ENCODE peak calls at places on chromosomes 12 and 14, in seven cellular contexts. K, O, J, Z, Y, U and H are unnamed samples.
A peak's percentile ranks its signal among the peaks of the same experiment; 100 is the strongest.

GRCh38 chr12:21566907-21567355 is 37.7 kb downstream of the GYS2 start:
- DNase-seq in K (no peak), O (no peak), J (no peak), Z (no peak), Y (no peak), U (no peak), H (no peak)

GRCh38 chr14:93456356-93456755 is 25.6 kb downstream of the UNC79 start:
- DNase-seq in K (no peak), O (no peak), J (no peak), Z (no peak), Y (no peak), U (no peak), H (no peak)

GRCh38 chr12:9692909-9693308 is 23.4 kb downstream of the CLEC2D start:
- DNase-seq in K (no peak), O (no peak), J (no peak), Z (no peak), Y (no peak), U (no peak), H (no peak)

GRCh38 chr12:114220311-114220710 is 185.6 kb downstream of the TBX5 start:
- DNase-seq in K (no peak), O (no peak), J (no peak), Z (no peak), Y (no peak), U (no peak), H (no peak)

GRCh38 chr12:90280564-90281058 is 572.0 kb upstream of the ATP2B1 start:
- DNase-seq in K (no peak), O (no peak), J (no peak), Z (no peak), Y (no peak), U (no peak), H (peak; percentile 31)

GRCh38 chr14:82855912-82856381 is 1322.3 kb upstream of the SEL1L start:
- DNase-seq in K (peak; percentile 1), O (peak; percentile 3), J (no peak), Z (no peak), Y (peak; percentile 58), U (no peak), H (no peak)

GRCh38 chr12:71469235-71469873 is 29.8 kb downstream of the LGR5 start:
- DNase-seq in K (peak; percentile 50), O (peak; percentile 50), J (no peak), Z (peak; percentile 17), Y (no peak), U (no peak), H (no peak)

GRCh38 chr12:1474059-1474537 is 120.3 kb downstream of the FBXL14 start:
- DNase-seq in K (no peak), O (peak; percentile 21), J (no peak), Z (peak; percentile 30), Y (peak; percentile 26), U (peak; percentile 43), H (no peak)

GRCh38 chr14:32637582-32637981 is 301.1 kb upstream of the NPAS3 start:
- DNase-seq in K (no peak), O (no peak), J (no peak), Z (no peak), Y (no peak), U (no peak), H (no peak)

GRCh38 chr12:42372154-42372791 is 46.3 kb downstream of the PPHLN1 start:
- DNase-seq in K (peak; percentile 59), O (peak; percentile 51), J (no peak), Z (peak; percentile 73), Y (peak; percentile 65), U (peak; percentile 75), H (peak; percentile 47)

GRCh38 chr12:12267801-12268200 is 957 bp upstream of the LRP6 start:
- DNase-seq in K (peak; percentile 12), O (no peak), J (no peak), Z (no peak), Y (no peak), U (peak; percentile 9), H (no peak)

GRCh38 chr14:57848353-57848752 is 17.5 kb downstream of the SLC35F4 start:
- DNase-seq in K (no peak), O (no peak), J (no peak), Z (no peak), Y (no peak), U (no peak), H (no peak)

GRCh38 chr12:105212431-105212830 is 23.5 kb downstream of the APPL2 start:
- DNase-seq in K (no peak), O (no peak), J (no peak), Z (no peak), Y (no peak), U (no peak), H (no peak)

GRCh38 chr12:64402181-64402580 is 2.0 kb upstream of the XPOT start:
- DNase-seq in K (no peak), O (no peak), J (no peak), Z (no peak), Y (no peak), U (no peak), H (no peak)

GRCh38 chr12:49478949-49479664 is 59.7 kb upstream of the KCNH3 start:
- DNase-seq in K (no peak), O (no peak), J (no peak), Z (no peak), Y (peak; percentile 70), U (no peak), H (no peak)

GRCh38 chr12:130139971-130140547 is 22.2 kb upstream of the FZD10 start:
- DNase-seq in K (no peak), O (no peak), J (no peak), Z (peak; percentile 54), Y (no peak), U (no peak), H (no peak)

DNA sequence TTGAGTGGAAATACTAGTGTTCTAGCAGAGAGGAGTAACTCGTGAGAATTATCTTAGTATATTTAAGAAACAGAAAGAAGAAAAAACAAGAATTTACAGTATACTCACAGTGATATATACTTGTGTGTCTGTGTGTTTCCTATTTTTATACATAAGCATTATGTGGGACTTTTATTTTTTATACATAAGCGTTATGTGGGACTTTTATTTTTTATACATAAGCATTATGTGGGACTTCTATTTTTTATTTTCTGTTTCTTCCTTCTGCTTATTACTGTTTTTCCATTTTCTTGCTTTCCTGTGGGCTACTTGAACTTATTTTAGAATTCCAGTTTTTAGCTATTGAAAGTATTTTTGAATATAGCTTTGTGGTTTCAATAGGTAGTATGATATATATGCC is 6.9 kb upstream of the ZNF140 start:
- DNase-seq in K (no peak), O (no peak), J (no peak), Z (no peak), Y (no peak), U (no peak), H (no peak)
- H3K4me3 ChIP-seq in K (no peak overlapping the region), O (no peak overlapping the region), J (no peak overlapping the region), Z (no peak overlapping the region), Y (no peak overlapping the region), U (no peak overlapping the region), H (no peak overlapping the region)

DNA sequence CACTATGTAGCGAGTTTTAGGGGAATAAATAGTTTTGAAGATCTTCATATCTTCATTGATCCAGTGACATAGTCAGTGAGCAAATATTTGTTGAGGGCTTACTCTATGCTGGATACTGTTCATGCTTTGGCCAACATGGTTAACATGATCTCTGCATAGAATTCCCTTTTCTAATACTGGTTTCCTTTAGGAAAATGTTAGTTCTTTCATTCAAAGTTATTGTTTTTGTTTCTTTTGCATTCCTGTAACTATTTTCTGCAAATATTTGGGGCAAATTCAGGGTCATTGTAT is 226.5 kb downstream of the C12orf50 start:
- DNase-seq in K (no peak), O (no peak), J (no peak), Z (peak; percentile 45), Y (no peak), U (no peak), H (no peak)
- H3K4me3 ChIP-seq in K (no peak overlapping the region), O (no peak overlapping the region), J (no peak overlapping the region), Z (peak overlapping the region; percentile 30), Y (no peak overlapping the region), U (no peak overlapping the region), H (no peak overlapping the region)

DNA sequence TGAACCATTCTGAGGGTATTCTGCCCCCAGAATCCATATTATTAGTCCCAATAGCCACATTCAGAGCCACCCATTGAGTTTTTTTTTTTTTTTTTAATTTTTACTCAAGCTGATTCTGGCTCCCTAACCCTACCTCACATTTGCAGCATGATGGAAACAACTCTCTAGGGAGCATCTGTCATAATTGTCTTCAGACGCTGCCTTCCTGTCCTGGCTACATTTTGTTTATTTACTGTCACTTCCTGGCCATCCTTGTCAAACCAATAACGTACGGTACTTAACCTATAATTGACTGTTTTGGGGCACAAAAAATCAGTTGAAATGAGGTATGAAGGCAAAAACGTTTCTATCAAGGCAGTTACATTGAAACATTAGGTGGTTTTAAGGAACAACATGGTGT is 2.1 kb downstream of the GLIPR1 start:
- DNase-seq in K (peak; percentile 20), O (no peak), J (no peak), Z (no peak), Y (no peak), U (peak; percentile 24), H (no peak)
- H3K4me3 ChIP-seq in K (peak overlapping the region; percentile 10), O (no peak overlapping the region), J (peak overlapping the region; percentile 46), Z (no peak overlapping the region), Y (no peak overlapping the region), U (peak overlapping the region; percentile 99), H (peak overlapping the region; percentile 63)

GRCh38 chr12:39442895-39443703 is at the start of gene KIF21A:
- DNase-seq in K (peak; percentile 96), O (peak; percentile 91), J (peak; percentile 96), Z (peak; percentile 97), Y (peak; percentile 96), U (peak; percentile 92), H (peak; percentile 75)

GRCh38 chr12:39440781-39441180 is 2.1 kb downstream of the KIF21A start:
- DNase-seq in K (no peak), O (no peak), J (no peak), Z (peak; percentile 14), Y (peak; percentile 5), U (no peak), H (no peak)

GRCh38 chr12:39441963-39442894 is 691 bp downstream of the KIF21A start:
- DNase-seq in K (peak; percentile 41), O (peak; percentile 29), J (no peak), Z (peak; percentile 49), Y (peak; percentile 61), U (peak; percentile 39), H (no peak)

GRCh38 chr12:39440101-39440500 is 2.8 kb downstream of the KIF21A start:
- DNase-seq in K (no peak), O (no peak), J (no peak), Z (no peak), Y (no peak), U (no peak), H (no peak)

GRCh38 chr12:39441189-39441962 is 1.5 kb downstream of the KIF21A start:
- DNase-seq in K (no peak), O (no peak), J (no peak), Z (no peak), Y (no peak), U (no peak), H (no peak)
- H3K4me3 ChIP-seq in K (peak overlapping the region; percentile 99), O (peak overlapping the region; percentile 98), J (peak overlapping the region; percentile 80), Z (peak overlapping the region; percentile 94), Y (peak overlapping the region; percentile 77), U (peak overlapping the region; percentile 60), H (peak overlapping the region; percentile 78)

GRCh38 chr14:50095895-50096294 is 20.5 kb downstream of the VCPKMT start:
- DNase-seq in K (peak; percentile 20), O (no peak), J (no peak), Z (no peak), Y (no peak), U (peak; percentile 83), H (no peak)
- H3K4me3 ChIP-seq in K (no peak overlapping the region), O (no peak overlapping the region), J (no peak overlapping the region), Z (no peak overlapping the region), Y (no peak overlapping the region), U (peak overlapping the region; percentile 69), H (no peak overlapping the region)